ENCODE peak calls at places on chromosomes 12 and 14, in seven cellular contexts. R, S, D, V, E, L and Z are unnamed samples.

GRCh38 chr12:101287357-101287756 is 7.5 kb downstream of the UTP20 start:
- DNase-seq in R (no peak), S (no peak), D (no peak), V (no peak), E (no peak), L (no peak), Z (no peak)

GRCh38 chr14:58072288-58073071 is 79.5 kb downstream of the ARMH4 start:
- DNase-seq in R (peak; percentile 62), S (peak; percentile 69), D (no peak), V (peak; percentile 26), E (peak; percentile 59), L (peak; percentile 78), Z (peak; percentile 46)

GRCh38 chr12:14995583-14996425 is 23.0 kb downstream of the PDE6H start:
- DNase-seq in R (no peak), S (no peak), D (no peak), V (peak; percentile 70), E (peak; percentile 77), L (peak; percentile 77), Z (peak; percentile 43)

GRCh38 chr12:110546339-110546738 is 36.8 kb downstream of the PPTC7 start:
- DNase-seq in R (no peak), S (no peak), D (no peak), V (no peak), E (peak; percentile 96), L (no peak), Z (peak; percentile 80)

GRCh38 chr14:68544150-68544892 is 248.5 kb downstream of the ZFP36L1 start:
- DNase-seq in R (peak; percentile 84), S (no peak), D (no peak), V (no peak), E (peak; percentile 99), L (no peak), Z (peak; percentile 100)

GRCh38 chr14:62706217-62706616 is 339.0 kb downstream of the KCNH5 start:
- DNase-seq in R (no peak), S (no peak), D (no peak), V (no peak), E (peak; percentile 8), L (no peak), Z (no peak)

GRCh38 chr12:127284870-127285431 is 982.0 kb upstream of the TMEM132C start:
- DNase-seq in R (no peak), S (no peak), D (no peak), V (no peak), E (peak; percentile 51), L (peak; percentile 22), Z (peak; percentile 98)

GRCh38 chr14:21496453-21496852 is 14.7 kb downstream of the METTL3 start:
- DNase-seq in R (no peak), S (no peak), D (no peak), V (no peak), E (peak; percentile 90), L (no peak), Z (no peak)

GRCh38 chr14:55532645-55533309 is 47.2 kb upstream of the KTN1 start:
- DNase-seq in R (no peak), S (no peak), D (no peak), V (no peak), E (no peak), L (no peak), Z (no peak)

GRCh38 chr14:95217391-95217900 is 60.1 kb upstream of the DICER1 start:
- DNase-seq in R (no peak), S (no peak), D (no peak), V (no peak), E (peak; percentile 74), L (no peak), Z (no peak)

GRCh38 chr12:52646613-52647012 is 5.4 kb downstream of the KRT2 start:
- DNase-seq in R (no peak), S (no peak), D (no peak), V (no peak), E (no peak), L (no peak), Z (no peak)

GRCh38 chr14:105485720-105486332 is 860 bp upstream of the CRIP1 start:
- DNase-seq in R (peak; percentile 58), S (peak; percentile 76), D (peak; percentile 54), V (no peak), E (no peak), L (no peak), Z (no peak)

GRCh38 chr14:62431496-62431895 is 613.8 kb downstream of the KCNH5 start:
- DNase-seq in R (no peak), S (no peak), D (no peak), V (no peak), E (no peak), L (no peak), Z (no peak)

GRCh38 chr12:105982022-105982421 is 156.7 kb downstream of the NUAK1 start:
- DNase-seq in R (peak; percentile 40), S (no peak), D (no peak), V (no peak), E (no peak), L (no peak), Z (no peak)

GRCh38 chr12:103909811-103910210 is 20.4 kb upstream of the HSP90B1 start:
- DNase-seq in R (no peak), S (no peak), D (no peak), V (no peak), E (peak; percentile 55), L (no peak), Z (no peak)

GRCh38 chr14:78340250-78340649 is 170.1 kb downstream of the NRXN3 start:
- DNase-seq in R (no peak), S (no peak), D (no peak), V (no peak), E (no peak), L (no peak), Z (no peak)

GRCh38 chr14:50025776-50026175 is 90.6 kb downstream of the VCPKMT start:
- DNase-seq in R (no peak), S (no peak), D (no peak), V (no peak), E (peak; percentile 51), L (no peak), Z (no peak)

GRCh38 chr12:75977590-75977951 is 54.0 kb downstream of the PHLDA1 start:
- DNase-seq in R (no peak), S (no peak), D (no peak), V (no peak), E (no peak), L (no peak), Z (no peak)

GRCh38 chr12:112096667-112097066 is 11.9 kb downstream of the NAA25 start:
- DNase-seq in R (no peak), S (no peak), D (no peak), V (no peak), E (peak; percentile 88), L (peak; percentile 27), Z (peak; percentile 44)

GRCh38 chr14:88613552-88614010 is 50.7 kb downstream of the ZC3H14 start:
- DNase-seq in R (no peak), S (no peak), D (no peak), V (no peak), E (peak; percentile 68), L (peak; percentile 8), Z (peak; percentile 44)

GRCh38 chr14:32808574-32809098 is 130.0 kb upstream of the NPAS3 start:
- DNase-seq in R (peak; percentile 21), S (no peak), D (no peak), V (no peak), E (peak; percentile 73), L (no peak), Z (peak; percentile 22)

GRCh38 chr12:50099302-50100008 is 4.4 kb upstream of the GPD1 start:
- DNase-seq in R (no peak), S (no peak), D (no peak), V (no peak), E (peak; percentile 33), L (no peak), Z (no peak)

GRCh38 chr12:104669851-104670337 is 213.1 kb downstream of the CHST11 start:
- DNase-seq in R (peak; percentile 56), S (no peak), D (peak; percentile 9), V (no peak), E (no peak), L (peak; percentile 72), Z (no peak)

GRCh38 chr12:21453312-21453852 is 15.9 kb downstream of the PYROXD1 start:
- DNase-seq in R (no peak), S (no peak), D (no peak), V (no peak), E (no peak), L (peak; percentile 47), Z (no peak)

GRCh38 chr14:66043921-66044320 is 442.2 kb upstream of the CCDC196 start:
- DNase-seq in R (no peak), S (no peak), D (no peak), V (no peak), E (peak; percentile 14), L (no peak), Z (peak; percentile 25)

GRCh38 chr12:72261885-72262284 is 10.3 kb upstream of the TRHDE start:
- DNase-seq in R (no peak), S (no peak), D (no peak), V (no peak), E (no peak), L (no peak), Z (no peak)

GRCh38 chr12:82359115-82359478 is 768 bp downstream of the METTL25 start:
- DNase-seq in R (no peak), S (peak; percentile 22), D (no peak), V (no peak), E (peak; percentile 7), L (peak; percentile 21), Z (no peak)

GRCh38 chr12:7269273-7269672 is 34.6 kb upstream of the ACSM4 start:
- DNase-seq in R (no peak), S (no peak), D (no peak), V (no peak), E (peak; percentile 39), L (no peak), Z (peak; percentile 2)

GRCh38 chr12:33828326-33828725 is 194.0 kb upstream of the ALG10 start:
- DNase-seq in R (no peak), S (no peak), D (no peak), V (no peak), E (no peak), L (no peak), Z (no peak)

GRCh38 chr12:132282950-132283771 is 46.2 kb downstream of the GALNT9 start:
- DNase-seq in R (no peak), S (peak; percentile 40), D (no peak), V (no peak), E (no peak), L (no peak), Z (no peak)

GRCh38 chr12:27474344-27474743 is 27.8 kb downstream of the SMCO2 start:
- DNase-seq in R (no peak), S (no peak), D (no peak), V (no peak), E (peak; percentile 84), L (no peak), Z (peak; percentile 78)

GRCh38 chr12:97502600-97502999 is 40.0 kb downstream of the RMST start:
- DNase-seq in R (no peak), S (no peak), D (no peak), V (no peak), E (no peak), L (no peak), Z (no peak)

GRCh38 chr12:96294831-96295230 is 100.7 kb downstream of the ELK3 start:
- DNase-seq in R (no peak), S (no peak), D (no peak), V (no peak), E (peak; percentile 67), L (peak; percentile 40), Z (no peak)